ENCODE peak calls at places on chromosomes 7 and 10, in four cellular contexts. Z is sigmoid colon, L is aorta, X is A549. V is an unnamed sample.

GRCh38 chr7:41688012-41688625 is 14.8 kb downstream of the INHBA start:
- DNase-seq in L (no peak), Z (no peak), X (no peak), V (no peak)

GRCh38 chr10:78852856-78853255 is 215.9 kb upstream of the ZMIZ1 start:
- DNase-seq in Z (no peak), L (no peak), X (peak; percentile 19), V (peak; percentile 45)

GRCh38 chr7:96503597-96503996 is 181.7 kb upstream of the SLC25A13 start:
- DNase-seq in L (no peak), X (no peak), Z (no peak), V (no peak)

GRCh38 chr10:133445751-133446708 is 7.7 kb upstream of the SCART1 start:
- DNase-seq in Z (no peak), L (peak; percentile 43), X (no peak), V (no peak)

GRCh38 chr7:41130021-41130420 is 572.9 kb downstream of the INHBA start:
- DNase-seq in Z (no peak), L (no peak), X (no peak), V (no peak)

GRCh38 chr7:22377690-22378089 is 20.7 kb upstream of the RAPGEF5 start:
- DNase-seq in L (no peak), Z (no peak), X (no peak), V (no peak)

GRCh38 chr10:22322663-22323160 is 1.8 kb downstream of the BMI1 start:
- DNase-seq in X (no peak), Z (no peak), L (no peak), V (no peak)

GRCh38 chr7:92010215-92010614 is 69.6 kb downstream of the AKAP9 start:
- DNase-seq in Z (no peak), L (no peak), X (no peak), V (peak; percentile 94)

GRCh38 chr7:131540491-131541162 is 15.8 kb downstream of the PODXL start:
- DNase-seq in L (no peak), Z (peak; percentile 89), X (no peak), V (no peak)

DNA sequence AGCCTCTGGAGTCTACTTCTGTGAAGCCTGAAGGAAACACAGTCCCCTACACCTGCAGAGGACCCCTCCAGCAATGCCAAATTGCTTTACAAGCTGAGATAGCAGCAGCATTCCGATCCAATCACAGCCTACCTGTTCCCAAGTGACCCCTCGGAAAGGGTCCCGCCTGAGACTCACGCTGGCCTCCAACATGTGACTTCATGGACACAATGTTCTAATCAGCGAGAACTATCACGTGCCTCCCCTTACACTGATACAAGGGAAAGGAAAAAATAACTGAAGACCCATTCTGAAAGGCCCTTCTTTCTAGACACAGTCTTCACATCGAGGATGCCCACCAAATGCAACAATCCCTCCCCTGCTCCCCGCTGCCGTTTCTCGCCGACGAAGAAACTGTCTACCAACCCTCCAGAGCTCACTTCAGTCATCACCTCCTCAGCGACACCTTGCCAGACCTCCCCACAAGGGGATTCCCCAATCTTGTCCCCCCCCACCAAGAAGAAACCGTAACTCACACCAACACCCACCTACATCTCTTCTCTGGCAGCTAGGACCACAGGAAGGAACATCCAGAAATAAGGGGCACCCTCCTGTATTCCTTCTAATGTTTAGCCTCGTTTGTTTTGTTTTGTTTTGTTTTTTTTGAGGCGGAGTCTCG is 1.8 kb downstream of the SNX8 start:
- DNase-seq in Z (no peak), L (no peak), X (no peak), V (no peak)
- H3K4me3 ChIP-seq in Z (no peak overlapping the region), L (no peak overlapping the region), X (no peak overlapping the region), V (no peak overlapping the region)

DNA sequence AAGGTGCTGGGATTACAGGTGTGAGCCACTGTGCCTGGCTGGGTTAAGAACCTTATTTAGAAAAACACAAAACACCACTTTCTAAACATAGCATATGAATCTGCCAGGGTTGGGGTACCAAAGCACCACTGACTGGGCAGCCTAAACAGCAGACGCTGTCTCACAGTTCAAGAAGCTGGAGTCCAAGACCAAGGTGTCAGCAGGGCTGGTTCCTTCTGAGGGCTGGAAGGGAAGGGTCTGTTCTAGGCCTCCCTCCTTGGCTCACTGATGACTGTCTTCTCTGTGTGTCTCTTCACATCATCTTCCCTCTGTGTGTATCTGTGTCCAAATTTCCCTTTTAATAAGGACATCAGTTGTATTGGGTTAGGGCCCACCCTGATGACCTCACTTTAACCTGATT is 49.6 kb downstream of the HIPK2 start:
- DNase-seq in L (no peak), X (no peak), Z (no peak), V (no peak)
- H3K4me1 ChIP-seq in L (peaks cover 4% of the 10 kb centered on the region), X (peaks cover 72% of the 10 kb centered on the region), Z (peaks cover 27% of the 10 kb centered on the region), V (no peaks in the 10 kb centered on the region)

GRCh38 chr10:124448696-124449169 is 1.1 kb downstream of the NKX1-2 start:
- DNase-seq in L (no peak), X (no peak), Z (no peak), V (no peak)

GRCh38 chr10:124447741-124448466 is 1.9 kb downstream of the NKX1-2 start:
- DNase-seq in L (no peak), X (no peak), Z (no peak), V (no peak)

GRCh38 chr10:124449170-124450009 is 445 bp downstream of the NKX1-2 start:
- DNase-seq in X (no peak), Z (no peak), L (no peak), V (no peak)

GRCh38 chr10:124450010-124450782 is at the start of gene NKX1-2:
- DNase-seq in Z (no peak), L (no peak), X (no peak), V (peak; percentile 51)

DNA sequence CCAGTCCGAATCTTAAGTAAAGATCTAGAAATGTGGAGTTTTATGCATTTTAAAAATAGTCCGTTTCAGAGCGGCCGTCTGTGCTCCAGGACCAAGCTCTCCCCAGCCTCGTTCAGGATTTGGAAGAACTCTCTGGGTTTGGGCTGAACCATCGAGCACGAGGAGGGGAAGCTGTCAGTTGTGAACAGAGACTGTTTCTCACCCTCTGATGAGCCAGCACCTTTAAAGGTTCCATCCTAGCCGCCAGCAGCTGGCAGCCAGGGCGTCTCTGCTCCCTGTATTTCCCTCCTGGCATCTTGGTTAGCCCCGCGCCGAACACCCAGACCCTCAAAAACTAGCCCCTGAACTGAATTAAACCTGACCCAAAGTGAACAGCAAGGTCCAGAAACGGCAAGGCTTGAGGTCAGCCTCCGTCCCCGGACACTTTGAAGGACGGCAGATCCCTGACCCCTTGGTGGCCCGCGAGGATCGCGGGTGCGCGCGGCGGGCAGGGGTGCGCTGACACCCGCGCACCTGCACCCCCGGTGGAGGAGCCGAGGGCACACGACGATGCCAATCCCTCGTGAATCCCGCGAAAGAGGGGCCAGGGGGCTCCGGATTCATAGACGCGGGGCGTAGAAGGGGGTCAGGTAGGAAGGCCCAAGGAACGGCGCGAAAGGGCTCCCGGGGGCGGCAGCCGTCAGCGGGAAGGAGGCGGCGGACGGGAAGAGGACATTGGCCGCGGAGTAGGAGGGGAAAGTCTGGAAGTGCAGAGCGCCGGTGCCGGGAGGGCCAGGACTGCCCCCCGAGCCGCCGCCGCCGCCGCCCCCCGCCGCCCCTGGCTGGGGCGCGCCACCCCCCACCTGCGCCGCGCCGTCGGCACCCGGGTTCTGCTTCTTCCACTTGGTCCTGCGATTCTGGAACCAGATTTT is 2.8 kb downstream of the NKX1-2 start:
- DNase-seq in X (no peak), L (no peak), Z (no peak), V (no peak)
- H3K4me3 ChIP-seq in X (no peak overlapping the region), L (no peak overlapping the region), Z (peak overlapping the region; percentile 25), V (no peak overlapping the region)

GRCh38 chr10:128979405-128979804 is 487.6 kb upstream of the MGMT start:
- DNase-seq in L (no peak), Z (no peak), X (no peak), V (no peak)

GRCh38 chr10:128971324-128971723 is 495.7 kb upstream of the MGMT start:
- DNase-seq in L (no peak), X (no peak), Z (no peak), V (no peak)

GRCh38 chr10:128978211-128978610 is 488.8 kb upstream of the MGMT start:
- DNase-seq in L (no peak), Z (no peak), X (no peak), V (no peak)

GRCh38 chr10:128982179-128982915 is 484.7 kb upstream of the MGMT start:
- DNase-seq in L (no peak), X (no peak), Z (no peak), V (no peak)

GRCh38 chr10:128976886-128977285 is 490.2 kb upstream of the MGMT start:
- DNase-seq in Z (no peak), X (no peak), L (no peak), V (no peak)
- H3K4me1 ChIP-seq in Z (no peaks in the 10 kb centered on the region), X (no peaks in the 10 kb centered on the region), L (no peaks in the 10 kb centered on the region), V (no peaks in the 10 kb centered on the region)

GRCh38 chr10:2985729-2986232 is 81.6 kb upstream of the PFKP start:
- DNase-seq in L (no peak), X (peak; percentile 56), Z (no peak), V (no peak)
- H3K4me3 ChIP-seq in L (no peak overlapping the region), X (no peak overlapping the region), Z (no peak overlapping the region), V (no peak overlapping the region)

GRCh38 chr7:149801002-149801566 is 27.7 kb upstream of the ZNF467 start:
- DNase-seq in X (no peak), L (no peak), Z (no peak), V (no peak)

GRCh38 chr7:149797771-149798170 is 24.4 kb upstream of the ZNF467 start:
- DNase-seq in Z (no peak), L (no peak), X (no peak), V (no peak)

GRCh38 chr7:149800169-149800555 is 26.8 kb upstream of the ZNF467 start:
- DNase-seq in Z (no peak), X (no peak), L (no peak), V (no peak)

GRCh38 chr7:149801816-149802215 is 28.4 kb upstream of the ZNF467 start:
- DNase-seq in X (no peak), Z (no peak), L (no peak), V (no peak)

GRCh38 chr7:149799397-149800168 is 26.2 kb upstream of the ZNF467 start:
- DNase-seq in Z (no peak), X (no peak), L (no peak), V (no peak)
- H3K4me1 ChIP-seq in Z (no peaks in the 10 kb centered on the region), X (no peaks in the 10 kb centered on the region), L (no peaks in the 10 kb centered on the region), V (no peaks in the 10 kb centered on the region)

DNA sequence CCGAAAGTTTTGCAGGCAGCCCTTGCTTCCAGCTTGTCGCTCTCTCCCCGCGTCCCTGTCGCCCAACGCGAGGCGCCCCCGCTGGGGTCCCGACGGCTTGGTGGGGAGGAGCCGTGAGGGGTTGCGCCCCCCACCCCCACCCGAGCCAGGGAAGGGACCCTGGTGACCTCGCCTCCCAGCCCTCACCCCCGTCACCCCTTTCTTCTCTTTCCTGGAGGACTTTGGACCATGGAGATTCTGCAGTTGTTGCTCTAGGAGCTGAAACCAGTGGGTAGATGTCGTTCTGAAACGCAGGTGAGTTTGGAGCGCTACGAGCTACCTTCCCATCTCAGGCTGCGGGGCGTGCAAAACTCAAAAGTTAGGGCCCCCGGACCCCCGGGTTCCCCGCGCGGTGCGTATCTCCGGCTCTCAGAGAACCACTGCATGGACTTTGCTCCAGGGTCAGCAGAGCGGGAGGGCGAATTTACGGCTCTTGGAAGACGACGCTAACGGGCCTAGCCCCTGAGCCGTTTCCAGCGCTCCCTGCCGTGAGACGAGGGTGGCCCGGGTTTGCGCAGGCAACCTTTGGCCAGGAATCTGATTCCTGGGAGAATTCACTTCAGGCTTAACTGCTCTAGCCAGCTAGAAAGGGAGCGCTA is 684 bp upstream of the ATXN7L1 start:
- DNase-seq in L (peak; percentile 56), X (peak; percentile 52), Z (peak; percentile 80), V (peak; percentile 42)
- H3K4me3 ChIP-seq in L (peak overlapping the region; percentile 71), X (peak overlapping the region; percentile 84), Z (peak overlapping the region; percentile 87), V (peak overlapping the region; percentile 59)

V was measured in HAP-1.